ENCODE peak calls at places on chromosomes 1 and 21, in eight cellular contexts. Z is natural killer cell treated with Interleukin-12 subunit alpha and Interleukin-12 subunit beta and Interleukin-15 and Interleukin-18, amount 100 ng/mL, for 72 hours; D is naive thymus-derived CD8-positive, alpha-beta T cell; M is ELF-1; L is stimulated activated CD4-positive, alpha-beta T cell treated with anti-CD3 and anti-CD28 coated beads, TNF-alpha, amount 100 ng/mL, for 1 hour; J is RPMI8226; H is NCI-H1694; A is AG08395. C is an unnamed sample.

GRCh38 chr1:160675641-160676410 is 29.0 kb upstream of the SLAMF1 start:
- DNase-seq in Z (peak; percentile 85), J (peak; percentile 89), M (peak; percentile 83), D (peak; percentile 64), A (peak; percentile 36), L (peak; percentile 54), H (no peak), C (peak; percentile 77)

GRCh38 chr1:183318433-183318832 is 99.7 kb downstream of the NMNAT2 start:
- DNase-seq in D (no peak), J (peak; percentile 12), H (no peak), A (peak; percentile 90), M (peak; percentile 84), L (no peak), Z (no peak), C (peak; percentile 77)

GRCh38 chr1:19438552-19439196 is 46.7 kb downstream of the CAPZB start:
- DNase-seq in H (no peak), D (no peak), M (no peak), J (no peak), A (peak; percentile 32), Z (no peak), L (no peak), C (no peak)

GRCh38 chr1:78437393-78437792 is 53.4 kb upstream of the PTGFR start:
- DNase-seq in D (no peak), L (no peak), M (no peak), Z (no peak), J (no peak), A (no peak), H (no peak), C (no peak)

GRCh38 chr1:162946701-162947100 is 85.7 kb upstream of the CCDC190 start:
- DNase-seq in D (no peak), Z (no peak), H (no peak), L (no peak), A (no peak), J (no peak), M (no peak), C (no peak)

GRCh38 chr1:200977071-200977754 is 46.3 kb downstream of the KIF21B start:
- DNase-seq in Z (no peak), L (no peak), M (no peak), A (no peak), J (no peak), H (no peak), D (no peak), C (no peak)

GRCh38 chr1:212044851-212045250 is 9.3 kb downstream of the DTL start:
- DNase-seq in Z (no peak), J (no peak), A (no peak), L (no peak), H (no peak), D (no peak), M (no peak), C (no peak)

GRCh38 chr1:9028921-9029715 is 2.9 kb upstream of the SLC2A7 start:
- DNase-seq in D (no peak), Z (no peak), J (no peak), A (no peak), M (no peak), L (no peak), H (no peak), C (no peak)

GRCh38 chr1:113630340-113631327 is 128.7 kb downstream of the PHTF1 start:
- DNase-seq in Z (no peak), A (no peak), D (no peak), M (peak; percentile 5), H (no peak), J (no peak), L (no peak), C (no peak)

GRCh38 chr1:205298191-205298994 is 23.2 kb downstream of the NUAK2 start:
- DNase-seq in Z (no peak), M (peak; percentile 93), J (no peak), H (no peak), A (peak; percentile 93), D (no peak), L (no peak), C (peak; percentile 99)

GRCh38 chr21:39109163-39109530 is 74.1 kb downstream of the PSMG1 start:
- DNase-seq in D (no peak), J (no peak), L (no peak), Z (no peak), M (no peak), H (no peak), A (no peak), C (no peak)

GRCh38 chr1:6958407-6958806 is 173.2 kb downstream of the CAMTA1 start:
- DNase-seq in A (no peak), M (no peak), Z (no peak), D (no peak), H (no peak), J (no peak), L (no peak), C (no peak)

GRCh38 chr1:223810586-223810985 is 35.2 kb downstream of the TP53BP2 start:
- DNase-seq in Z (no peak), D (no peak), L (no peak), H (no peak), A (no peak), J (no peak), M (no peak), C (no peak)

GRCh38 chr1:186420923-186421322 is 40.0 kb downstream of the PDC start:
- DNase-seq in L (no peak), A (peak; percentile 30), Z (no peak), D (no peak), M (no peak), H (no peak), J (peak; percentile 11), C (no peak)

GRCh38 chr1:118253310-118253903 is 68.4 kb upstream of the SPAG17 start:
- DNase-seq in J (no peak), Z (no peak), A (no peak), M (no peak), H (no peak), L (no peak), D (no peak), C (no peak)

GRCh38 chr1:206714331-206715058 is 29.8 kb downstream of the MAPKAPK2 start:
- DNase-seq in J (peak; percentile 82), Z (peak; percentile 28), D (no peak), A (peak; percentile 51), M (no peak), H (no peak), L (no peak), C (peak; percentile 85)

GRCh38 chr1:99669821-99670220 is 23.9 kb downstream of the PALMD start:
- DNase-seq in M (no peak), D (no peak), A (no peak), H (no peak), L (no peak), J (no peak), Z (no peak), C (no peak)

GRCh38 chr1:156373546-156373945 is 4.5 kb downstream of the RHBG start:
- DNase-seq in Z (no peak), H (no peak), A (no peak), M (no peak), J (no peak), L (no peak), D (no peak), C (no peak)

GRCh38 chr1:77265180-77265579 is 16.6 kb upstream of the AK5 start:
- DNase-seq in M (no peak), H (no peak), J (no peak), L (no peak), D (no peak), Z (no peak), A (no peak), C (no peak)

GRCh38 chr1:203225054-203225453 is 4.4 kb downstream of the CHIT1 start:
- DNase-seq in D (no peak), M (no peak), L (no peak), A (no peak), H (no peak), Z (no peak), J (no peak), C (no peak)

GRCh38 chr1:95668165-95668564 is 434.2 kb downstream of the RWDD3 start:
- DNase-seq in M (no peak), Z (no peak), J (no peak), D (no peak), A (no peak), H (no peak), L (no peak), C (no peak)

GRCh38 chr21:20083925-20084324 is 914.3 kb upstream of the NCAM2 start:
- DNase-seq in J (no peak), M (no peak), Z (no peak), L (no peak), H (no peak), D (no peak), A (no peak), C (no peak)

GRCh38 chr1:230682882-230683610 is 30.9 kb downstream of the AGT start:
- DNase-seq in M (no peak), D (no peak), J (no peak), Z (no peak), L (no peak), A (peak; percentile 79), H (no peak), C (no peak)

GRCh38 chr21:27498025-27498424 is 531.1 kb upstream of the ADAMTS5 start:
- DNase-seq in L (no peak), D (no peak), M (no peak), H (no peak), A (no peak), Z (no peak), J (no peak), C (no peak)

GRCh38 chr1:201565771-201566528 is 27.0 kb downstream of the NAV1 start:
- DNase-seq in M (no peak), H (no peak), Z (no peak), A (peak; percentile 2), J (no peak), D (no peak), L (no peak), C (no peak)

GRCh38 chr1:229557913-229558414 is 543 bp downstream of the ABCB10 start:
- DNase-seq in D (peak; percentile 26), J (peak; percentile 69), Z (peak; percentile 65), L (peak; percentile 34), M (no peak), H (no peak), A (peak; percentile 40), C (peak; percentile 55)

GRCh38 chr1:96557336-96557735 is 164.2 kb upstream of the PTBP2 start:
- DNase-seq in Z (no peak), D (no peak), H (no peak), L (no peak), J (no peak), M (no peak), A (peak; percentile 43), C (no peak)

GRCh38 chr1:228278432-228278941 is 70.6 kb downstream of the OBSCN start:
- DNase-seq in H (no peak), J (no peak), D (no peak), A (no peak), L (no peak), Z (no peak), M (no peak), C (no peak)

GRCh38 chr1:212161231-212161781 is 123.9 kb upstream of the PPP2R5A start:
- DNase-seq in Z (no peak), A (peak; percentile 88), H (no peak), M (no peak), J (no peak), L (no peak), D (no peak), C (no peak)

GRCh38 chr1:56286506-56286905 is 292.9 kb downstream of the PLPP3 start:
- DNase-seq in M (no peak), A (no peak), D (no peak), H (no peak), L (no peak), J (no peak), Z (no peak), C (no peak)

GRCh38 chr21:38721055-38721454 is 84.7 kb upstream of the ETS2 start:
- DNase-seq in J (no peak), H (no peak), A (no peak), Z (no peak), D (no peak), M (no peak), L (no peak), C (no peak)